ENCODE peak calls at places on chromosomes 1 and 21, in seven cellular contexts. Y, F, X, M, K, I and E are unnamed samples.

GRCh38 chr1:162538815-162539431 is 22.6 kb upstream of the UAP1 start:
- DNase-seq in I (no peak), F (no peak), X (no peak), M (peak), K (no peak), Y (peak), E (peak)

GRCh38 chr21:29102791-29103257 is 27.6 kb upstream of the MAP3K7CL start:
- DNase-seq in K (no peak), M (no peak), Y (peak), F (no peak), I (no peak), X (no peak), E (no peak)

GRCh38 chr1:208369050-208369449 is 124.9 kb upstream of the PLXNA2 start:
- DNase-seq in X (no peak), I (no peak), K (no peak), F (no peak), Y (no peak), M (no peak), E (no peak)

GRCh38 chr1:161921990-161922389 is 101.7 kb downstream of the OLFML2B start:
- DNase-seq in Y (no peak), I (no peak), M (no peak), F (no peak), K (no peak), X (no peak), E (no peak)

GRCh38 chr1:241424480-241424971 is 67.5 kb upstream of the RGS7 start:
- DNase-seq in M (no peak), Y (no peak), I (no peak), F (no peak), X (no peak), K (no peak), E (no peak)

GRCh38 chr1:70090875-70091274 is 114.5 kb downstream of the LRRC40 start:
- DNase-seq in F (no peak), X (no peak), Y (no peak), K (no peak), I (no peak), M (no peak), E (no peak)

GRCh38 chr1:4611708-4612349 is 42.6 kb upstream of the AJAP1 start:
- DNase-seq in F (no peak), M (no peak), Y (no peak), X (peak), I (no peak), K (no peak), E (no peak)

GRCh38 chr1:23551849-23552248 is 7.5 kb downstream of the ID3 start:
- DNase-seq in X (no peak), F (no peak), Y (no peak), K (no peak), M (no peak), I (no peak), E (no peak)

GRCh38 chr1:18241932-18242331 is 134.3 kb downstream of the IGSF21 start:
- DNase-seq in I (no peak), X (peak), K (no peak), F (no peak), Y (no peak), M (no peak), E (no peak)

GRCh38 chr1:69252696-69253095 is 315.0 kb upstream of the LRRC7 start:
- DNase-seq in F (no peak), M (no peak), X (no peak), Y (no peak), I (no peak), K (no peak), E (no peak)

GRCh38 chr1:169487153-169487552 is 1.4 kb upstream of the SLC19A2 start:
- DNase-seq in K (no peak), Y (no peak), M (no peak), F (no peak), I (no peak), X (no peak), E (no peak)

DNA sequence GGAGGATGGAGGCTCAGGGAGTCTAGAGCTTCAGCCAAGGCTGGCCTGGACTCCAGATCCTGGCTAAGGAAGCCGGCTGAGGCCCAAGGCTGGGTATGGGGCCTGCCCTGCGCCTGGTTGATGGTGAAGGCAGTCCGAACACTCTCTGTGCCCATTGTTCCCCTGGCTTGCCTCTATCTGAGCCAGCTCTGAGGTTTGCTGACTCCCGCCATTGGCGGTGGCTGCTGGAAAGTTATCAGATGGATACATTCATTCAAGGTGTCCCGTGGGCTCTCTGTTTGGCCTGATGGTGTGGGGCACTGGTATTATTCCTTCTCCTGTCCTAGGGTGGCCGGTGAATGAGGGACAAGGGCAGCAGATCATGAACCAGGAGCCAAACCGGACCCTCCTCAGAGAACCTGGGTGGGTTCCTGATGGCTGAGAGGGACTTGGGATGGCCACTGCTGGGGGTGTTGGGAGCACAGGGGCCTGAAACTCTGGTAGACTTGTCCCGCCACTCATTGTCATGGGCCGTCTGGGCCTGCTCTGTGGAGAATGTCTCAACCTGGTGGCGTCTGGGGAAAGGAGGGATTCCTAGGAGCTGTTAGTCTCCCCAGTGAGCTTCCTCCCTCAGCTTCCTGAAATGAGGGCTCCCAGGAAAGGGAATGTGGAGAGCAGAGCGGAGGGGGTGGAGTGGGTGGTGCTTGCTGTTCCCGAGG is 22.2 kb downstream of the SLC26A9 start:
- DNase-seq in F (no peak), I (no peak), Y (no peak), M (no peak), K (no peak), X (no peak), E (no peak)
- TF ChIP-seq SIN3A in F (no peak), I (no peak), Y (no peak), M (no peak), K (no peak), X (no peak), E (no peak)

DNA sequence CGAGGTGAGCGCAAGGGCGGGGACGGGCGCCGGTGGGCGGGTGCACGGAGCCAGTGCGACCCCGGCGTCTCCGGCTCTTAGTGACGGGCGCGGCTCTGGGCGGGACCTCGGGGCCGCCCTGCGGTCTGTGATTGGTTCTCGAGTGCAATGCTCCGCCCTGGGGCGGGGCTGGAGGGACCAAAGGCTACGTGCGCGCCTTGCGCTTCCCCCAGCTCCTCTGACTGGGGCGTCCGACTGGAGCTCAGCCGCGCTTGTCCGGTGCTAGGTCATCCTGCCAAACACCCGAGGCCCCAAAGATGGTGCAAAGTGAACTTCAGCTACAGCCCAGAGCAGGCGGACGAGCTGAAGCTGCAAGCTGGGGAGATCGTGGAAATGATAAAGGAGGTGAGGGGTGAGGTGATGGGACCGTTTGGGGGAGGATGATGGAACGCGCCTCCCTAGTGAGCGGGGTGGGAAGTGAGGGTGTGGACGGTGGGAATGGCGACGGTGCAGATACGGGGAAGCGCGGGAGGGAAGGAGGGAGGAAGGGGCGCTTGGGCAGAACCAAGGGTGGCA is 811 bp downstream of the SH3D21 start:
- DNase-seq in M (peak), Y (peak), X (peak), K (peak), I (peak), F (peak), E (peak)
- TF ChIP-seq POLR2AphosphoS5 in M (peak), Y (peak), X (peak), K (no peak), I (peak), F (peak), E (peak)

GRCh38 chr1:192949783-192950182 is 109.4 kb downstream of the UCHL5 start:
- DNase-seq in X (no peak), K (no peak), Y (no peak), I (no peak), F (no peak), M (no peak), E (no peak)

GRCh38 chr1:192952646-192953045 is 106.5 kb downstream of the UCHL5 start:
- DNase-seq in M (no peak), X (no peak), K (no peak), Y (no peak), F (no peak), I (no peak), E (no peak)

GRCh38 chr1:192950926-192951325 is 108.2 kb downstream of the UCHL5 start:
- DNase-seq in K (no peak), Y (no peak), F (no peak), M (no peak), X (no peak), I (no peak), E (no peak)

GRCh38 chr1:192954705-192955265 is 104.4 kb downstream of the UCHL5 start:
- DNase-seq in K (no peak), F (no peak), X (no peak), M (no peak), I (no peak), Y (no peak), E (no peak)

GRCh38 chr1:192951961-192952460 is 107.1 kb downstream of the UCHL5 start:
- DNase-seq in Y (no peak), X (no peak), K (no peak), F (no peak), I (peak), M (no peak), E (peak)
- TF ChIP-seq SIN3A in Y (no peak), X (no peak), K (no peak), F (no peak), I (no peak), M (no peak), E (no peak)

GRCh38 chr1:32997381-32997891 is 32.8 kb upstream of the RNF19B start:
- DNase-seq in I (no peak), Y (no peak), M (no peak), K (no peak), F (no peak), X (no peak), E (no peak)

GRCh38 chr1:33001282-33001681 is 35.4 kb downstream of the AK2 start:
- DNase-seq in F (no peak), X (no peak), I (no peak), K (peak), Y (no peak), M (no peak), E (no peak)

GRCh38 chr1:33000427-33001026 is 35.9 kb upstream of the RNF19B start:
- DNase-seq in I (no peak), K (no peak), Y (no peak), M (no peak), X (no peak), F (no peak), E (no peak)

GRCh38 chr1:32998009-32998555 is 33.5 kb upstream of the RNF19B start:
- DNase-seq in I (no peak), F (no peak), X (no peak), M (no peak), K (no peak), Y (no peak), E (no peak)

DNA sequence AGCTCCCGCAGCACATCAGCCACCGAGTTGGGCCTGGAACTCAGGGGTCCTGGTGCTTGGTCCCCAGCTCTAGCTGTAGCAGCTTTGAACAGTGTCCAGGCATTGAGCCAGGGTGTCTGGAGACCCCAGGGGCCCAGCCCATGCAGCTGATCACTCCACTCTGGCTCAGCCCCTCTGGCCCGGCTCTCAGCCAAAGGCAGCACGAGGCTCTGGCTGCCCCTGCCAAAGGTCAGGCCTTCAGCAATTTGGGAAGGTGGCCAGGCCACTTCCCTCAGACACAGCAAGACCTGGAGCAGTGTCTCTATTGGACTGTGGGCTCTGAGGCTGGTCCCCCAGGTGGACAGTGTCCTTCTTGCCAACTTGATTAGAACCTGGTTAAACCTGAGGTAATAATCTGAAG is 34.4 kb upstream of the RNF19B start:
- DNase-seq in M (no peak), X (no peak), F (no peak), I (no peak), K (no peak), Y (no peak), E (no peak)
- TF ChIP-seq POLR2AphosphoS5 in M (no peak), X (no peak), F (no peak), I (no peak), K (no peak), Y (no peak), E (no peak)